ENCODE peak calls at places on chromosomes 5 and 9, in seven cellular contexts. One of them, this sample, is unnamed.

GRCh38 chr9:82161876-82162275 is 173.3 kb downstream of the SPATA31D1 start:
- DNase-seq in psoas muscle: no peak
- DNase-seq in suprapubic skin: no peak
- DNase-seq in fibroblast of lung: no peak
- DNase-seq in testis: no peak
- DNase-seq in hepatocyte: no peak
- DNase-seq in IMR-90: no peak
- DNase-seq in this sample: no peak

GRCh38 chr5:170287532-170287931 is 10.0 kb downstream of the LCP2 start:
- DNase-seq in psoas muscle: peak; percentile 70
- DNase-seq in suprapubic skin: no peak
- DNase-seq in fibroblast of lung: no peak
- DNase-seq in testis: peak; percentile 70
- DNase-seq in hepatocyte: no peak
- DNase-seq in IMR-90: no peak
- DNase-seq in this sample: no peak

GRCh38 chr5:178902849-178903248 is 7.1 kb downstream of the ZFP2 start:
- DNase-seq in psoas muscle: no peak
- DNase-seq in suprapubic skin: no peak
- DNase-seq in fibroblast of lung: no peak
- DNase-seq in testis: no peak
- DNase-seq in hepatocyte: no peak
- DNase-seq in IMR-90: no peak
- DNase-seq in this sample: peak; percentile 8

GRCh38 chr5:59673438-59674058 is 220.0 kb downstream of the PDE4D start:
- DNase-seq in psoas muscle: no peak
- DNase-seq in suprapubic skin: no peak
- DNase-seq in fibroblast of lung: peak; percentile 41
- DNase-seq in testis: no peak
- DNase-seq in hepatocyte: peak; percentile 68
- DNase-seq in IMR-90: peak; percentile 49
- DNase-seq in this sample: peak; percentile 68

GRCh38 chr9:115758441-115758840 is 395.1 kb upstream of the PAPPA start:
- DNase-seq in psoas muscle: no peak
- DNase-seq in suprapubic skin: no peak
- DNase-seq in fibroblast of lung: peak; percentile 56
- DNase-seq in testis: no peak
- DNase-seq in hepatocyte: no peak
- DNase-seq in IMR-90: no peak
- DNase-seq in this sample: no peak

GRCh38 chr5:138790684-138791083 is 37.5 kb downstream of the CTNNA1 start:
- DNase-seq in psoas muscle: no peak
- DNase-seq in suprapubic skin: no peak
- DNase-seq in fibroblast of lung: peak; percentile 49
- DNase-seq in testis: no peak
- DNase-seq in hepatocyte: no peak
- DNase-seq in IMR-90: peak; percentile 46
- DNase-seq in this sample: no peak

GRCh38 chr9:4143951-4144717 is 155.7 kb downstream of the GLIS3 start:
- DNase-seq in psoas muscle: no peak
- DNase-seq in suprapubic skin: no peak
- DNase-seq in fibroblast of lung: peak; percentile 82
- DNase-seq in testis: peak; percentile 16
- DNase-seq in hepatocyte: peak; percentile 53
- DNase-seq in IMR-90: peak; percentile 82
- DNase-seq in this sample: no peak

GRCh38 chr9:89695441-89695891 is 90.7 kb downstream of the GADD45G start:
- DNase-seq in psoas muscle: no peak
- DNase-seq in suprapubic skin: no peak
- DNase-seq in fibroblast of lung: no peak
- DNase-seq in testis: no peak
- DNase-seq in hepatocyte: no peak
- DNase-seq in IMR-90: no peak
- DNase-seq in this sample: no peak

GRCh38 chr5:103461223-103461622 is 101.4 kb downstream of the NUDT12 start:
- DNase-seq in psoas muscle: no peak
- DNase-seq in suprapubic skin: no peak
- DNase-seq in fibroblast of lung: peak; percentile 96
- DNase-seq in testis: no peak
- DNase-seq in hepatocyte: no peak
- DNase-seq in IMR-90: peak; percentile 64
- DNase-seq in this sample: peak; percentile 65

GRCh38 chr5:127871448-127872153 is 168.4 kb downstream of the CCDC192 start:
- DNase-seq in psoas muscle: no peak
- DNase-seq in suprapubic skin: no peak
- DNase-seq in fibroblast of lung: no peak
- DNase-seq in testis: no peak
- DNase-seq in hepatocyte: no peak
- DNase-seq in IMR-90: no peak
- DNase-seq in this sample: peak; percentile 38

GRCh38 chr5:39177629-39177959 is 41.8 kb downstream of the FYB1 start:
- DNase-seq in psoas muscle: no peak
- DNase-seq in suprapubic skin: no peak
- DNase-seq in fibroblast of lung: no peak
- DNase-seq in testis: no peak
- DNase-seq in hepatocyte: no peak
- DNase-seq in IMR-90: no peak
- DNase-seq in this sample: no peak

GRCh38 chr9:77472646-77473045 is 175.5 kb downstream of the GNA14 start:
- DNase-seq in psoas muscle: no peak
- DNase-seq in suprapubic skin: no peak
- DNase-seq in fibroblast of lung: peak; percentile 44
- DNase-seq in testis: no peak
- DNase-seq in hepatocyte: no peak
- DNase-seq in IMR-90: no peak
- DNase-seq in this sample: no peak

GRCh38 chr9:129607026-129607397 is 13.9 kb downstream of the C9orf50 start:
- DNase-seq in psoas muscle: no peak
- DNase-seq in suprapubic skin: no peak
- DNase-seq in fibroblast of lung: no peak
- DNase-seq in testis: no peak
- DNase-seq in hepatocyte: no peak
- DNase-seq in IMR-90: no peak
- DNase-seq in this sample: no peak

GRCh38 chr9:131875828-131876485 is 136.1 kb upstream of the RAPGEF1 start:
- DNase-seq in psoas muscle: no peak
- DNase-seq in suprapubic skin: no peak
- DNase-seq in fibroblast of lung: peak; percentile 42
- DNase-seq in testis: no peak
- DNase-seq in hepatocyte: no peak
- DNase-seq in IMR-90: peak; percentile 57
- DNase-seq in this sample: no peak

GRCh38 chr5:33936004-33936380 is 194 bp upstream of the RXFP3 start:
- DNase-seq in psoas muscle: peak; percentile 72
- DNase-seq in suprapubic skin: no peak
- DNase-seq in fibroblast of lung: peak; percentile 69
- DNase-seq in testis: peak; percentile 79
- DNase-seq in hepatocyte: peak; percentile 86
- DNase-seq in IMR-90: peak; percentile 54
- DNase-seq in this sample: peak; percentile 90

GRCh38 chr5:1479581-1480188 is 34.4 kb upstream of the SLC6A3 start:
- DNase-seq in psoas muscle: no peak
- DNase-seq in suprapubic skin: no peak
- DNase-seq in fibroblast of lung: no peak
- DNase-seq in testis: peak; percentile 41
- DNase-seq in hepatocyte: peak; percentile 62
- DNase-seq in IMR-90: peak; percentile 36
- DNase-seq in this sample: peak; percentile 30

GRCh38 chr5:158951951-158952545 is 147.7 kb downstream of the EBF1 start:
- DNase-seq in psoas muscle: no peak
- DNase-seq in suprapubic skin: no peak
- DNase-seq in fibroblast of lung: no peak
- DNase-seq in testis: no peak
- DNase-seq in hepatocyte: no peak
- DNase-seq in IMR-90: no peak
- DNase-seq in this sample: peak; percentile 5

GRCh38 chr9:128365525-128365924 is 5.6 kb upstream of the URM1 start:
- DNase-seq in psoas muscle: no peak
- DNase-seq in suprapubic skin: no peak
- DNase-seq in fibroblast of lung: no peak
- DNase-seq in testis: no peak
- DNase-seq in hepatocyte: no peak
- DNase-seq in IMR-90: no peak
- DNase-seq in this sample: no peak

GRCh38 chr5:99061711-99062110 is 132.9 kb upstream of the CHD1 start:
- DNase-seq in psoas muscle: no peak
- DNase-seq in suprapubic skin: no peak
- DNase-seq in fibroblast of lung: peak; percentile 82
- DNase-seq in testis: no peak
- DNase-seq in hepatocyte: no peak
- DNase-seq in IMR-90: peak; percentile 72
- DNase-seq in this sample: no peak

GRCh38 chr5:59124983-59125960 is 542.4 kb downstream of the RAB3C start:
- DNase-seq in psoas muscle: no peak
- DNase-seq in suprapubic skin: no peak
- DNase-seq in fibroblast of lung: no peak
- DNase-seq in testis: no peak
- DNase-seq in hepatocyte: no peak
- DNase-seq in IMR-90: peak; percentile 37
- DNase-seq in this sample: peak; percentile 27

GRCh38 chr9:91857831-91858669 is 92.0 kb downstream of the ROR2 start:
- DNase-seq in psoas muscle: no peak
- DNase-seq in suprapubic skin: no peak
- DNase-seq in fibroblast of lung: no peak
- DNase-seq in testis: no peak
- DNase-seq in hepatocyte: no peak
- DNase-seq in IMR-90: no peak
- DNase-seq in this sample: no peak

DNA sequence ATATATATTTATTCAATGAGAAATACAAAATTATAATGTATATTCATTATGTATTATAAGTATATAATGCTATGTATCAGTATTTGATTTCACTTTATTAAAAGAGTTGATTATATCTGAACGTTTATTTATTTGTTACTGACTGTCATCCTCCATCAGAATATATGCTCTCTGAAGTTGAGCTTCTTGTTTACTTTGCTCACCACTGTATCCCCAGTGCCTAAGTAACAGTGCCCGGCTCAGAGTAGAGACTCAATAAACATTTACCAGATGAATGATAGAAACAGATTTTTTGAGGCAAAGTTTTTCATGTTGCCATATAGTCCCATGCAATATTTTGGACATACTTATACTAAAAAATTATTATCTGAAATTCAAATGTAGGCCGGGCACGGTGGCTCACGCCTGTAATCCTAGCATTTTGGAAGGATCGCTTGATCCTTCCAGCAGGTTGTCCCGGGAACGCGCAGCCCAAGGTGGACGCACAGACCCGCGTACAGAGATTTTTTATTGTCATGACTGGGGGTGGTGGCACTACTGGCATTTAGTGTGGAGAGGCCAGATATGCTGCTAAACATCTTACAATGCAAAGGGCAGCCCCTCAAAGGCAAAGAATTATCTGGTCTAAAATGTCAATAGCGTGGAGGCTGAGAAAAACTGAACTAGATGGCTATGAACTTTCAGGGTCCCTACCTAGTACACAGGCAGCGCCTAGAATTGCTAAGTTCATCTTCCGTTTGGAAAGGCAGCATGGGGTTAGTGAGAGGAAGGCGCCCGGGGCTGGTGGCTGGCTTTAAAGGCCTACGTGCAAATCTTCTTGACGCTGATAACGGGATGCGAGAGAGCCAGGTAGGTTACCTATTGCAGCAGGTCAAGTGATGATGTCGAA is 708 bp upstream of the DNAJC25 start:
- DNase-seq in psoas muscle: no peak
- DNase-seq in suprapubic skin: no peak
- DNase-seq in fibroblast of lung: no peak
- DNase-seq in testis: no peak
- DNase-seq in hepatocyte: no peak
- DNase-seq in IMR-90: no peak
- DNase-seq in this sample: no peak
- H3K27ac ChIP-seq in psoas muscle: peak overlapping the region; percentile 89
- H3K27ac ChIP-seq in suprapubic skin: peak overlapping the region; percentile 50
- H3K27ac ChIP-seq in fibroblast of lung: peak overlapping the region; percentile 44
- H3K27ac ChIP-seq in testis: peak overlapping the region; percentile 87
- H3K27ac ChIP-seq in hepatocyte: peak overlapping the region; percentile 38
- H3K27ac ChIP-seq in IMR-90: peak overlapping the region; percentile 52
- H3K27ac ChIP-seq in this sample: no peak overlapping the region

DNA sequence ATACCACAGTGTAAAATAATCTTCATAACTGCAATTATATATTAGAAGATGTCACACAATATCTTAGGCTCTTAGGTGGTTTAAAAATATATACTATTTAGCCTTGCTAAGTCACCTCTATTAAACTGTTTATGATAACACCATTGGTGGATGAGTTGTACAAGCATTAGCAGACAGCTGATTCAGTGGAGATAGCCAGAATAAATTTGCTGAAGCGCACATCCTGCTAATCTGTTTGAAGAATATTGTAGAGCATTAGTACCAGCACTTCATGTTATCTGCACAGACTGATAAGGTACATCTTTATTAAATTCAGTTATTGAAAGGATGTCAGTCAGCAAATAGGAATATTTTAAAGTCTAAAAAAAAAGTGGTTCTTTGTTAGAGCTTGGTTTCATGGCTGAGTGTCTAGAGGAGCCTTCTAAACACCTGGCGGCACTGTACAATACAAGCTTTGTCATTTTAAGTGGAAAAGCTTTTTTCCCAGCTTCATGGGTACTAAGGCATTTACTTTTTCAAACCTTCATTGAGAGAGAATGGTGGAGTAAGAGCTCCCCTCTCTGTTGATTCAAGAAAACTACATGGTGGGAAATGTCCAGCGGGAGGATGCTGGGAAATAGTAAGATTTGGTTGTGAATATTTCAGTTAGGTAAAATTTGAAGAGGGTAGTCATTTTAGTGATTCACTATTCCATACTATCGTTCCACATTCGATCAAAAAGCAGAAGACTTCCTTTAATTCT is 275.1 kb downstream of the SLF1 start:
- DNase-seq in psoas muscle: no peak
- DNase-seq in suprapubic skin: no peak
- DNase-seq in fibroblast of lung: peak; percentile 19
- DNase-seq in testis: no peak
- DNase-seq in hepatocyte: no peak
- DNase-seq in IMR-90: peak; percentile 4
- DNase-seq in this sample: peak; percentile 25
- TF ChIP-seq CTCF in psoas muscle: peak; percentile 10
- TF ChIP-seq CTCF in suprapubic skin: no peak
- TF ChIP-seq CTCF in fibroblast of lung: peak; percentile 59
- TF ChIP-seq CTCF in testis: peak; percentile 21
- TF ChIP-seq CTCF in hepatocyte: peak; percentile 45
- TF ChIP-seq CTCF in IMR-90: peak; percentile 38
- TF ChIP-seq CTCF in this sample: peak; percentile 38

GRCh38 chr5:140567871-140568270 is 3.2 kb downstream of the SLC35A4 start:
- DNase-seq in psoas muscle: no peak
- DNase-seq in suprapubic skin: no peak
- DNase-seq in fibroblast of lung: no peak
- DNase-seq in testis: no peak
- DNase-seq in hepatocyte: no peak
- DNase-seq in IMR-90: no peak
- DNase-seq in this sample: no peak
- H3K4me1 ChIP-seq in psoas muscle: peaks cover 76% of the 10 kb centered on the region
- H3K4me1 ChIP-seq in suprapubic skin: peaks cover 47% of the 10 kb centered on the region
- H3K4me1 ChIP-seq in fibroblast of lung: peaks cover 12% of the 10 kb centered on the region
- H3K4me1 ChIP-seq in testis: peaks cover 52% of the 10 kb centered on the region
- H3K4me1 ChIP-seq in hepatocyte: peaks cover 9% of the 10 kb centered on the region
- H3K4me1 ChIP-seq in IMR-90: peaks cover 8% of the 10 kb centered on the region
- H3K4me1 ChIP-seq in this sample: peaks cover 14% of the 10 kb centered on the region

GRCh38 chr5:142769251-142769792 is 855 bp upstream of the ARHGAP26 start:
- DNase-seq in psoas muscle: no peak
- DNase-seq in suprapubic skin: no peak
- DNase-seq in fibroblast of lung: no peak
- DNase-seq in testis: no peak
- DNase-seq in hepatocyte: peak; percentile 67
- DNase-seq in IMR-90: no peak
- DNase-seq in this sample: no peak
- H3K27ac ChIP-seq in psoas muscle: peak overlapping the region; percentile 80
- H3K27ac ChIP-seq in suprapubic skin: peak overlapping the region; percentile 87
- H3K27ac ChIP-seq in fibroblast of lung: no peak overlapping the region
- H3K27ac ChIP-seq in testis: peak overlapping the region; percentile 88
- H3K27ac ChIP-seq in hepatocyte: no peak overlapping the region
- H3K27ac ChIP-seq in IMR-90: no peak overlapping the region
- H3K27ac ChIP-seq in this sample: no peak overlapping the region

This sample was measured in cardiac muscle cell.